ENCODE peak calls at places on chromosome 16, in ten cellular contexts. D is psoas muscle, N is heart left ventricle, C is AG04450, S is neural progenitor cell, F is foreskin fibroblast, J is BJ, G is coronary artery, K is colonic mucosa, Q is keratinocyte. H is an unnamed sample.

GRCh38 chr16:69930117-69930776 is 20.9 kb upstream of the CLEC18A start:
- DNase-seq in D (peak), N (peak), C (no peak), S (peak), F (peak), J (no peak), G (peak), K (peak), Q (peak), H (peak)

GRCh38 chr16:2303923-2304322 is 36.0 kb upstream of the RNPS1 start:
- DNase-seq in D (no peak), N (no peak), C (no peak), S (no peak), F (no peak), J (no peak), G (no peak), K (no peak), Q (no peak), H (no peak)

GRCh38 chr16:57277586-57277985 is 6.9 kb downstream of the PLLP start:
- DNase-seq in D (no peak), N (no peak), C (no peak), S (no peak), F (peak), J (peak), G (no peak), K (peak), Q (peak), H (no peak)

GRCh38 chr16:9012848-9013507 is 49.3 kb upstream of the USP7 start:
- DNase-seq in D (no peak), N (peak), C (no peak), S (peak), F (peak), J (no peak), G (no peak), K (no peak), Q (no peak), H (peak)

GRCh38 chr16:30757316-30757715 is 4.5 kb downstream of the CFAP119 start:
- DNase-seq in D (no peak), N (no peak), C (no peak), S (no peak), F (no peak), J (no peak), G (peak), K (no peak), Q (no peak), H (no peak)

GRCh38 chr16:66878067-66878466 is 2.2 kb upstream of the PDP2 start:
- DNase-seq in D (no peak), N (no peak), C (no peak), S (no peak), F (peak), J (no peak), G (no peak), K (no peak), Q (no peak), H (no peak)

GRCh38 chr16:23512168-23512695 is 1.9 kb upstream of the GGA2 start:
- DNase-seq in D (no peak), N (no peak), C (no peak), S (no peak), F (no peak), J (no peak), G (no peak), K (no peak), Q (no peak), H (no peak)

GRCh38 chr16:5709889-5710288 is 612.3 kb upstream of the EEF2KMT start:
- DNase-seq in D (no peak), N (no peak), C (no peak), S (peak), F (peak), J (no peak), G (no peak), K (no peak), Q (no peak), H (peak)

GRCh38 chr16:28609631-28610594 is at the start of gene SULT1A1:
- DNase-seq in D (peak), N (peak), C (no peak), S (no peak), F (no peak), J (no peak), G (peak), K (peak), Q (no peak), H (no peak)

GRCh38 chr16:54296543-54296942 is 10.0 kb upstream of the IRX3 start:
- DNase-seq in D (no peak), N (no peak), C (no peak), S (no peak), F (no peak), J (no peak), G (no peak), K (no peak), Q (no peak), H (no peak)

GRCh38 chr16:53518550-53519416 is 15.8 kb upstream of the AKTIP start:
- DNase-seq in D (no peak), N (peak), C (no peak), S (no peak), F (peak), J (no peak), G (no peak), K (peak), Q (no peak), H (no peak)

GRCh38 chr16:8852534-8852933 is 16.3 kb downstream of the CARHSP1 start:
- DNase-seq in D (no peak), N (no peak), C (no peak), S (no peak), F (peak), J (no peak), G (no peak), K (peak), Q (no peak), H (no peak)

GRCh38 chr16:88503771-88504488 is 50.9 kb downstream of the ZFPM1 start:
- DNase-seq in D (no peak), N (no peak), C (no peak), S (no peak), F (no peak), J (no peak), G (no peak), K (no peak), Q (no peak), H (no peak)

GRCh38 chr16:88507231-88507743 is 54.2 kb downstream of the ZFPM1 start:
- DNase-seq in D (no peak), N (no peak), C (no peak), S (no peak), F (no peak), J (no peak), G (no peak), K (no peak), Q (no peak), H (no peak)

GRCh38 chr16:88506723-88507122 is 53.6 kb downstream of the ZFPM1 start:
- DNase-seq in D (no peak), N (no peak), C (no peak), S (no peak), F (no peak), J (no peak), G (no peak), K (no peak), Q (no peak), H (no peak)

GRCh38 chr16:88504489-88505404 is 51.7 kb downstream of the ZFPM1 start:
- DNase-seq in D (no peak), N (no peak), C (no peak), S (no peak), F (no peak), J (no peak), G (no peak), K (peak), Q (no peak), H (peak)

DNA sequence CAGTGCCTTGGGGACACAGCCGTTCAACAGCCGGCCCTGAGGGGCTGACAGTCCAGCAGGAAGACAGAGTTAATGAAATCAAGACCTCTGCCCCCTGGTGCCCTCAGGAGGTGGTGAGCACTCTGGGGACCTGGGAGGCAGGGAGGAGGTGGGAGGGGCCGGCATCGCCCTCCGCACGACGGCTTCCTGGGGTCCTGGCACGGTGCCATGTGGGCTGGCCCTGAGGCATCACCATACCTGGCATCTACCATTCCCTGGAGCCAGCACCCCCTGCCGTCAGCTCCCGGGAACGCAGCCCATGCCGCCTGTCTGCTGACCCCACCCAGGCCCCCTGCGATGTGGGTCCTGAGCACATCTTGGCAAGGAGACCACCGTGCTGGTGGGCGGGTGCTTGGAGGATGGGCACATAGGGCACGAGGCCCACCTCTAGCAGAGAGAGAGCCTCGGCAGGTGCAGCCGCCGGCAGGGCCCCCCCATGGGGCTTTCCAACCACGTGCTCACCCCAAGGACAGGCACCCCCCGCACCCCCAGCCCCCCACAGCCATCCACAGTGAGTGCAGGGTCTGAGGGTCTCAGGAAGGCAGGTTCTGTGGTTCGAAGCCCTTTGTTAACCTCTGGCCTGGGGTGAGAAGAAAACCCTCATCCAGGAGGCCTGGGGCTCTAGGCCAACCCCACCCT is 52.5 kb downstream of the ZFPM1 start:
- DNase-seq in D (peak), N (peak), C (no peak), S (no peak), F (no peak), J (no peak), G (no peak), K (peak), Q (peak), H (no peak)
- TF ChIP-seq CTCF in D (peak), N (peak), C (peak), S (no peak), F (peak), J (peak), G (peak), K (peak), Q (peak), H (peak)

GRCh38 chr16:46883690-46884512 is at the start of gene GPT2:
- DNase-seq in D (peak), N (peak), C (peak), S (peak), F (peak), J (peak), G (peak), K (peak), Q (peak), H (peak)
- TF ChIP-seq CTCF in D (peak), N (peak), C (no peak), S (no peak), F (no peak), J (no peak), G (no peak), K (no peak), Q (peak), H (peak)

GRCh38 chr16:46482895-46483294 is 138.3 kb downstream of the SHCBP1 start:
- DNase-seq in D (no peak), N (no peak), C (no peak), S (no peak), F (no peak), J (no peak), G (no peak), K (no peak), Q (no peak), H (no peak)
- TF ChIP-seq CTCF in D (no peak), N (no peak), C (no peak), S (no peak), F (no peak), J (no peak), G (no peak), K (no peak), Q (no peak), H (no peak)

GRCh38 chr16:88747588-88748301 is 37.3 kb downstream of the PIEZO1 start:
- DNase-seq in D (no peak), N (no peak), C (no peak), S (no peak), F (peak), J (no peak), G (no peak), K (peak), Q (no peak), H (no peak)
- TF ChIP-seq CTCF in D (peak), N (peak), C (peak), S (peak), F (peak), J (peak), G (no peak), K (peak), Q (peak), H (peak)

GRCh38 chr16:424623-425081 is 797 bp upstream of the RAB11FIP3 start:
- DNase-seq in D (peak), N (peak), C (no peak), S (no peak), F (peak), J (no peak), G (peak), K (peak), Q (no peak), H (no peak)

GRCh38 chr16:426115-426905 is 861 bp downstream of the RAB11FIP3 start:
- DNase-seq in D (peak), N (no peak), C (no peak), S (peak), F (peak), J (no peak), G (no peak), K (peak), Q (no peak), H (peak)

GRCh38 chr16:425740-426114 is 278 bp downstream of the RAB11FIP3 start:
- DNase-seq in D (peak), N (no peak), C (no peak), S (peak), F (no peak), J (no peak), G (no peak), K (no peak), Q (no peak), H (no peak)

GRCh38 chr16:424033-424622 is 1.3 kb upstream of the RAB11FIP3 start:
- DNase-seq in D (peak), N (peak), C (peak), S (peak), F (peak), J (peak), G (peak), K (peak), Q (peak), H (no peak)

GRCh38 chr16:425082-425718 is at the start of gene RAB11FIP3:
- DNase-seq in D (peak), N (peak), C (no peak), S (peak), F (peak), J (no peak), G (peak), K (peak), Q (no peak), H (peak)
- TF ChIP-seq CTCF in D (peak), N (peak), C (peak), S (peak), F (peak), J (peak), G (no peak), K (no peak), Q (peak), H (peak)

H was measured in progenitor cell of endocrine pancreas.